ENCODE peak calls at places on chromosomes 13 and 19, in five cellular contexts. L is adrenal gland, K is vagina, O is fibroblast of pulmonary artery, P is endothelial cell of umbilical vein. B is an unnamed sample.

GRCh38 chr19:1998712-1999708 is 16.5 kb downstream of the BTBD2 start:
- DNase-seq in L (no peak), K (no peak), O (no peak), P (no peak), B (no peak)

GRCh38 chr19:33268162-33268991 is 34.0 kb downstream of the CEBPA start:
- DNase-seq in L (no peak), K (no peak), O (no peak), P (no peak), B (no peak)

GRCh38 chr19:13937479-13938360 is 497 bp downstream of the PODNL1 start:
- DNase-seq in L (no peak), K (no peak), O (no peak), P (no peak), B (no peak)

GRCh38 chr13:111248822-111249221 is 71.6 kb upstream of the TEX29 start:
- DNase-seq in L (peak), K (no peak), O (no peak), P (no peak), B (no peak)

GRCh38 chr13:42615691-42616090 is 41.7 kb downstream of the TNFSF11 start:
- DNase-seq in L (no peak), K (no peak), O (peak), P (no peak), B (no peak)

GRCh38 chr13:110099922-110100321 is 207.0 kb downstream of the COL4A1 start:
- DNase-seq in L (no peak), K (peak), O (no peak), P (no peak), B (no peak)

GRCh38 chr19:44848805-44849457 is 2.8 kb downstream of the NECTIN2 start:
- DNase-seq in L (peak), K (no peak), O (no peak), P (peak), B (no peak)

GRCh38 chr13:57631607-57632275 is at the start of gene PCDH17:
- DNase-seq in L (peak), K (no peak), O (peak), P (peak), B (no peak)

GRCh38 chr19:1720237-1720636 is 33.1 kb upstream of the ONECUT3 start:
- DNase-seq in L (no peak), K (no peak), O (no peak), P (no peak), B (no peak)

GRCh38 chr13:43760257-43760656 is 26.5 kb downstream of the ENOX1 start:
- DNase-seq in L (no peak), K (no peak), O (no peak), P (no peak), B (no peak)

GRCh38 chr19:16594131-16594586 is 21.9 kb upstream of the SLC35E1 start:
- DNase-seq in L (no peak), K (no peak), O (no peak), P (no peak), B (no peak)

GRCh38 chr13:98563071-98563470 is 13.8 kb downstream of the STK24 start:
- DNase-seq in L (no peak), K (no peak), O (no peak), P (no peak), B (no peak)

GRCh38 chr19:33390120-33390907 is 16.8 kb downstream of the CEBPG start:
- DNase-seq in L (peak), K (no peak), O (peak), P (peak), B (no peak)

GRCh38 chr19:50639121-50640112 is at the start of gene SYT3:
- DNase-seq in L (peak), K (no peak), O (peak), P (no peak), B (no peak)

GRCh38 chr19:10332158-10332964 is 968 bp downstream of the RAVER1 start:
- DNase-seq in L (no peak), K (no peak), O (no peak), P (no peak), B (no peak)

GRCh38 chr13:32246468-32246867 is 68.7 kb downstream of the ZAR1L start:
- DNase-seq in L (peak), K (no peak), O (peak), P (peak), B (no peak)

GRCh38 chr19:4326837-4327251 is 11.8 kb downstream of the STAP2 start:
- DNase-seq in L (no peak), K (no peak), O (no peak), P (no peak), B (no peak)

GRCh38 chr13:48511621-48512232 is 21.2 kb downstream of the RCBTB2 start:
- DNase-seq in L (no peak), K (no peak), O (no peak), P (peak), B (no peak)

GRCh38 chr19:33904681-33905080 is 108.0 kb downstream of the KCTD15 start:
- DNase-seq in L (no peak), K (no peak), O (peak), P (peak), B (no peak)

GRCh38 chr19:57637379-57637778 is 4.4 kb downstream of the ZNF211 start:
- DNase-seq in L (no peak), K (no peak), O (no peak), P (no peak), B (no peak)

GRCh38 chr13:36998624-36999041 is 507 bp downstream of the ALG5 start:
- DNase-seq in L (peak), K (no peak), O (no peak), P (no peak), B (no peak)

GRCh38 chr13:106612688-106613087 is 44.8 kb upstream of the ARGLU1 start:
- DNase-seq in L (peak), K (peak), O (peak), P (no peak), B (no peak)

GRCh38 chr13:39916330-39916729 is 260.9 kb downstream of the COG6 start:
- DNase-seq in L (no peak), K (no peak), O (peak), P (no peak), B (no peak)

GRCh38 chr19:2353159-2353894 is 6.7 kb upstream of the TMPRSS9 start:
- DNase-seq in L (no peak), K (no peak), O (no peak), P (no peak), B (no peak)

GRCh38 chr19:30733826-30734550 is 361.8 kb downstream of the ZNF536 start:
- DNase-seq in L (no peak), K (no peak), O (no peak), P (no peak), B (no peak)

GRCh38 chr13:53005631-53006030 is 23.0 kb upstream of the OLFM4 start:
- DNase-seq in L (no peak), K (no peak), O (no peak), P (no peak), B (no peak)

GRCh38 chr19:39746836-39747529 is 9.2 kb upstream of the CLC start:
- DNase-seq in L (no peak), K (no peak), O (no peak), P (no peak), B (no peak)

GRCh38 chr13:61954092-61954491 is 538.4 kb upstream of the PCDH20 start:
- DNase-seq in L (no peak), K (no peak), O (peak), P (peak), B (no peak)

GRCh38 chr13:59674616-59675015 is 489.1 kb downstream of the DIAPH3 start:
- DNase-seq in L (no peak), K (no peak), O (no peak), P (no peak), B (no peak)

GRCh38 chr19:1884719-1885334 is 469 bp downstream of the ABHD17A start:
- DNase-seq in L (no peak), K (no peak), O (peak), P (no peak), B (no peak)

GRCh38 chr13:78680064-78680463 is 21.1 kb upstream of the OBI1 start:
- DNase-seq in L (no peak), K (no peak), O (no peak), P (no peak), B (no peak)

GRCh38 chr13:32947886-32948285 is 68.3 kb upstream of the KL start:
- DNase-seq in L (no peak), K (no peak), O (no peak), P (no peak), B (no peak)

GRCh38 chr19:37719111-37719926 is at the start of gene ZNF607:
- DNase-seq in L (peak), K (peak), O (peak), P (peak), B (peak)

GRCh38 chr19:37719927-37720265 is 335 bp upstream of the ZNF607 start:
- DNase-seq in L (no peak), K (no peak), O (no peak), P (no peak), B (no peak)

GRCh38 chr19:37716140-37716539 is 3.4 kb downstream of the ZNF607 start:
- DNase-seq in L (no peak), K (no peak), O (no peak), P (no peak), B (no peak)

GRCh38 chr19:37718357-37718756 is 1.2 kb downstream of the ZNF607 start:
- DNase-seq in L (no peak), K (no peak), O (no peak), P (no peak), B (no peak)
- H3K4me3 ChIP-seq in L (no peak), K (peak), O (peak), P (no peak), B (peak)

GRCh38 chr19:18649371-18650047 is 12.7 kb downstream of the KLHL26 start:
- DNase-seq in L (no peak), K (no peak), O (no peak), P (peak), B (no peak)
- TF ChIP-seq CTCF in L (no peak), K (no peak), O (no peak), P (no peak), B (no peak)

DNA sequence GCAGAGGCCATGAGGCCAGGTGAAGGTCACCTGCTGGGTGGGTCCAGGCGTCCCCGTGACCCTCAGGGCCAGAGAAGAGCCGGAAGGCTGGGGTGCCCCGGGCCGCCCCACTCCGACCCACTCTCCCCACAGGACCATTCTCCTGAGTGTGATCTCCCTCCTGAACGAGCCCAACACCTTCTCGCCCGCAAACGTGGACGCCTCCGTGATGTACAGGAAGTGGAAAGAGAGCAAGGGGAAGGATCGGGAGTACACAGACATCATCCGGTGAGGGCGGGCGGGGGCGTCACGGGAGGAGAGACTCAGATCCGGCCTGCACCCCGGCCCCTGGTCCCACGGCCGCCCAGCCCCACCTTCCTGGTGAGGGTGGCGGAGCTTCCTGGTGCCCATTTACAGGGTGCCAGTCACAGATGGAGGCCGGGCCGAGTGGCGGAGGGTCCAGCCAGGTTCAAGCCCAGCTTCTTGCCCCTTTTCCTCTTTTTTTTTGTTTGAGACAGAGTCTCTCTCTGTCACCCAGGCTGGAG is 5.4 kb downstream of the CDC34 start:
- DNase-seq in L (no peak), K (no peak), O (no peak), P (no peak), B (no peak)
- H3K4me3 ChIP-seq in L (no peak), K (no peak), O (no peak), P (no peak), B (no peak)

DNA sequence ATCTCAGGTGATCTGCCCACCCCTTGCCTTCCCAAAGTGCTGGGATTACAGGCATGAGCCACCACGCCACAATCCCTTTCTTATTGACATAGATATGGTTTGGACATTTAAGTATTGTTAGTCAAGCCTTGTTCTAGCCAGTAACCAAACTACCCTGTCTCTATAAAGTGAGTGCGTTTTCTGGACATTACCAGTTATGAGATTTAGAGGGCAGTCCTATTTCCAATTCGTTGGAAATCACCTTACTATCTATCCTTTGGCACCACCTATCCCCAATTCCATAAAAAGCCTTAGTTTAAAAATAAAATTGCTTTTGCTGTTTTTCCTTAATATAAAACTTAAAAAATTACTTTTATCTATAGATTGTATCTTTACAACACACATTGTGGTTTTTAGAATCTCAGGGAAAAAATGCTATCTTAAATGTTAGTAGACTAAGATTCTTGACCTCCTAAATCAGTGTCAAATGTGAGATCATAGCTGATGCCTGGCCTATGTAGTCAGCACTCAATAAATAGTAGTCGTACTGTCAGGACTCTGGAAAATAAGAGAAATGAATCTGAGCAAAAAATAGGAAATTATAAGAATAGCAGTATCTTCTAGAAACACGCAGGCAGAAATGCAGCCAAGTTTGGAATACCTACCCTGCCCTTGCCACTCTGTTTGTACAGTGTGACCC is 57.0 kb downstream of the NUFIP1 start:
- DNase-seq in L (peak), K (no peak), O (no peak), P (no peak), B (peak)
- TF ChIP-seq CTCF in L (no peak), K (no peak), O (no peak), P (no peak), B (no peak)

GRCh38 chr19:6721773-6722172 is 1.3 kb upstream of the C3 start:
- DNase-seq in L (no peak), K (no peak), O (no peak), P (no peak), B (no peak)

GRCh38 chr19:6723108-6723618 is 2.7 kb upstream of the C3 start:
- DNase-seq in L (peak), K (no peak), O (peak), P (no peak), B (no peak)

GRCh38 chr19:6724631-6725185 is 4.3 kb upstream of the C3 start:
- DNase-seq in L (no peak), K (no peak), O (no peak), P (no peak), B (no peak)

GRCh38 chr19:6725513-6726231 is 5.2 kb upstream of the C3 start:
- DNase-seq in L (peak), K (no peak), O (no peak), P (no peak), B (no peak)

DNA sequence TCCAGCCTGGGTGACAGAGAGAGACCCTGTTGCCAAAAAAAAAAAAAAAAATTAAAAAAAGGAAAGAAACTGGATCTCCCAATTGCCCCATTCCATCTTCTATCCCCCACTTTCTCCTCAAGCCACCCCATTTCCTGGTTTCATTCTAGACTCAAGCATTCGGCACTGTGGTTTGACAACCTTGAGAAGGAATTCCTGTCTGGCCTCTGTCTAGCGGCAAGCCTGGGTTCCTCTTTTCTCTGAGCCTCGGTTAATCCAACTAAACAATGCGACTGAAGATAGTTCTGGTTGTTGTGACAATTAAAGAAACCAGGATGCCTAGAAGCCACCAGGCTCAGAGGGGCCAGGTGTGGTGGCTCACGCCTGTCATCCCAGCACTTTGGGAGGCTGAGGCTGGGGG is 3.3 kb upstream of the C3 start:
- DNase-seq in L (no peak), K (no peak), O (no peak), P (no peak), B (no peak)
- H3K4me3 ChIP-seq in L (no peak), K (no peak), O (no peak), P (no peak), B (no peak)

DNA sequence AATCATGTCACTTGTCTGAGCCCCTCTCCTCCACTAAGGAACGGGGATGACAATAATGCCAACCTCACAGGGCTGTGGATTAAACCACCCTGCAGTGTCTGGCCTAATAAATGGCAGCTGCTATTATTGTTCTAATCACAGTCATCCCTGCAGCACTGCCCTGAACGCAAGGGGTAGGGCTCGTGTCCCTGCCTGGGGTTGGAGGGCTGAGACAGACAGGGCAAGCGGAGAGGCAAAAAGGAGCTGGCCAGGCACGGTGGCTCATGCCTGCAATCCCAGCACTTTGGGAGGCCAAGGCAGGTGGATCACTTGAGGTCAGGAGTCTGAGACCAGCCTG is 10.2 kb upstream of the KPTN start:
- DNase-seq in L (no peak), K (no peak), O (no peak), P (no peak), B (no peak)
- TF ChIP-seq CTCF in L (no peak), K (no peak), O (no peak), P (no peak), B (no peak)

GRCh38 chr19:8491574-8491973 is 10.9 kb downstream of the PRAM1 start:
- DNase-seq in L (no peak), K (no peak), O (no peak), P (no peak), B (no peak)
- H3K4me3 ChIP-seq in L (no peak), K (no peak), O (no peak), P (no peak), B (no peak)

GRCh38 chr19:19133985-19134384 is 4.3 kb downstream of the TMEM161A start:
- DNase-seq in L (no peak), K (no peak), O (no peak), P (no peak), B (no peak)
- TF ChIP-seq CTCF in L (no peak), K (no peak), O (no peak), P (no peak), B (no peak)

GRCh38 chr19:38243279-38243673 is 12.9 kb downstream of the PPP1R14A start:
- DNase-seq in L (no peak), K (no peak), O (no peak), P (no peak), B (no peak)
- H3K4me3 ChIP-seq in L (no peak), K (no peak), O (peak), P (no peak), B (no peak)

GRCh38 chr19:18072335-18072734 is 14.4 kb downstream of the IL12RB1 start:
- DNase-seq in L (no peak), K (no peak), O (no peak), P (no peak), B (no peak)

GRCh38 chr19:18069383-18069782 is 17.4 kb downstream of the IL12RB1 start:
- DNase-seq in L (no peak), K (no peak), O (no peak), P (no peak), B (no peak)

GRCh38 chr19:18073197-18073596 is 13.5 kb downstream of the IL12RB1 start:
- DNase-seq in L (no peak), K (no peak), O (no peak), P (no peak), B (no peak)

GRCh38 chr19:18070181-18070580 is 16.6 kb downstream of the IL12RB1 start:
- DNase-seq in L (no peak), K (no peak), O (no peak), P (no peak), B (no peak)

GRCh38 chr19:18074192-18074591 is 12.5 kb downstream of the IL12RB1 start:
- DNase-seq in L (no peak), K (no peak), O (no peak), P (no peak), B (no peak)
- TF ChIP-seq CTCF in L (no peak), K (no peak), O (no peak), P (no peak), B (no peak)